ENCODE peak calls at places on chromosomes 13 and 19, in seven cellular contexts. H is neuronal stem cell, X is H9, M is IMR-90, G is mesenchymal stem cell, D is H1, T is trophoblast cell. F is an unnamed sample.

GRCh38 chr13:106063591-106064308 is 471.7 kb downstream of the EFNB2 start:
- DNase-seq in H (no peak), X (no peak), M (peak; percentile 83), G (peak; percentile 81), D (no peak), T (no peak), F (no peak)

GRCh38 chr19:19064811-19065745 is 1.3 kb downstream of the SLC25A42 start:
- DNase-seq in H (no peak), X (no peak), M (no peak), G (peak; percentile 18), D (no peak), T (no peak), F (no peak)

GRCh38 chr19:56885173-56885679 is 44.7 kb upstream of the PEG3 start:
- DNase-seq in H (no peak), X (no peak), M (no peak), G (no peak), D (no peak), T (no peak), F (peak; percentile 10)

GRCh38 chr19:44705502-44706010 is 6.6 kb downstream of the CEACAM16 start:
- DNase-seq in H (no peak), X (no peak), M (no peak), G (no peak), D (no peak), T (no peak), F (no peak)

GRCh38 chr13:74133657-74134201 is 475 bp downstream of the KLF12 start:
- DNase-seq in H (peak; percentile 79), X (peak; percentile 88), M (peak; percentile 95), G (peak; percentile 95), D (peak; percentile 80), T (no peak), F (peak; percentile 86)

GRCh38 chr13:80161219-80161618 is 179.7 kb downstream of the SPRY2 start:
- DNase-seq in H (no peak), X (no peak), M (no peak), G (no peak), D (no peak), T (no peak), F (no peak)

GRCh38 chr13:48231080-48231479 is 1.9 kb upstream of the ITM2B start:
- DNase-seq in H (no peak), X (no peak), M (no peak), G (no peak), D (no peak), T (no peak), F (no peak)

GRCh38 chr13:113446488-113446854 is 6.8 kb downstream of the ADPRHL1 start:
- DNase-seq in H (no peak), X (no peak), M (no peak), G (no peak), D (no peak), T (no peak), F (no peak)

GRCh38 chr19:11581740-11582139 is 4.3 kb upstream of the ACP5 start:
- DNase-seq in H (no peak), X (no peak), M (peak; percentile 52), G (peak; percentile 58), D (no peak), T (no peak), F (no peak)

GRCh38 chr19:48391100-48392005 is at the start of gene KDELR1:
- DNase-seq in H (peak; percentile 74), X (peak; percentile 78), M (peak; percentile 60), G (peak; percentile 79), D (peak; percentile 97), T (peak; percentile 66), F (peak; percentile 70)

GRCh38 chr13:82747948-82748347 is 1134.3 kb downstream of the SLITRK1 start:
- DNase-seq in H (no peak), X (no peak), M (peak; percentile 53), G (no peak), D (no peak), T (no peak), F (peak; percentile 34)

GRCh38 chr19:42121666-42122069 is 10.6 kb downstream of the POU2F2 start:
- DNase-seq in H (no peak), X (no peak), M (peak; percentile 88), G (peak; percentile 84), D (no peak), T (peak; percentile 28), F (peak; percentile 49)

GRCh38 chr19:18225355-18225701 is 910 bp downstream of the PDE4C start:
- DNase-seq in H (no peak), X (no peak), M (no peak), G (no peak), D (no peak), T (no peak), F (no peak)

GRCh38 chr19:38993271-38993670 is 17.7 kb upstream of the FBXO17 start:
- DNase-seq in H (no peak), X (no peak), M (peak; percentile 74), G (peak; percentile 55), D (no peak), T (no peak), F (peak; percentile 72)

GRCh38 chr13:26881154-26881553 is 120.6 kb upstream of the GPR12 start:
- DNase-seq in H (no peak), X (no peak), M (peak; percentile 47), G (no peak), D (no peak), T (peak; percentile 2), F (no peak)

GRCh38 chr19:8306235-8307054 is 1.7 kb downstream of the CD320 start:
- DNase-seq in H (no peak), X (no peak), M (no peak), G (no peak), D (peak; percentile 43), T (no peak), F (no peak)

GRCh38 chr19:19821366-19822147 is at the start of gene ZNF506:
- DNase-seq in H (peak; percentile 92), X (peak; percentile 97), M (peak; percentile 92), G (peak; percentile 98), D (peak; percentile 79), T (peak; percentile 99), F (peak; percentile 99)

GRCh38 chr13:47484564-47484963 is 516.5 kb downstream of the SUCLA2 start:
- DNase-seq in H (no peak), X (no peak), M (peak; percentile 89), G (peak; percentile 91), D (no peak), T (no peak), F (no peak)

GRCh38 chr19:48656840-48657474 is 11.0 kb upstream of the CA11 start:
- DNase-seq in H (no peak), X (no peak), M (peak; percentile 95), G (peak; percentile 87), D (no peak), T (no peak), F (peak; percentile 87)

GRCh38 chr19:39951686-39952085 is 17.3 kb upstream of the FCGBP start:
- DNase-seq in H (no peak), X (no peak), M (peak; percentile 61), G (peak; percentile 23), D (no peak), T (no peak), F (no peak)

GRCh38 chr19:16363133-16363851 is 38.7 kb downstream of the KLF2 start:
- DNase-seq in H (no peak), X (no peak), M (no peak), G (no peak), D (no peak), T (no peak), F (peak; percentile 18)

GRCh38 chr19:51986309-51987291 is at the start of gene ZNF350:
- DNase-seq in H (peak; percentile 71), X (peak; percentile 80), M (peak; percentile 97), G (peak; percentile 95), D (peak; percentile 83), T (peak; percentile 96), F (peak; percentile 98)
- H3K27ac ChIP-seq in H (no peak within 1 kb of the TSS), X (no peak within 1 kb of the TSS), M (peak within 1 kb of the TSS; percentile 38), G (peak within 1 kb of the TSS; percentile 30), D (peak within 1 kb of the TSS; percentile 3), T (no peak within 1 kb of the TSS), F (no peak within 1 kb of the TSS)

GRCh38 chr19:47097396-47098217 is 16.0 kb downstream of the ZC3H4 start:
- DNase-seq in H (no peak), X (no peak), M (no peak), G (no peak), D (no peak), T (no peak), F (no peak)

GRCh38 chr19:47100290-47100689 is 13.3 kb downstream of the ZC3H4 start:
- DNase-seq in H (no peak), X (no peak), M (no peak), G (no peak), D (no peak), T (no peak), F (peak; percentile 61)

GRCh38 chr19:47099576-47100050 is 14.0 kb downstream of the ZC3H4 start:
- DNase-seq in H (no peak), X (no peak), M (no peak), G (no peak), D (no peak), T (no peak), F (peak; percentile 41)

GRCh38 chr19:47096721-47097120 is 16.9 kb downstream of the ZC3H4 start:
- DNase-seq in H (no peak), X (no peak), M (no peak), G (no peak), D (no peak), T (no peak), F (no peak)

DNA sequence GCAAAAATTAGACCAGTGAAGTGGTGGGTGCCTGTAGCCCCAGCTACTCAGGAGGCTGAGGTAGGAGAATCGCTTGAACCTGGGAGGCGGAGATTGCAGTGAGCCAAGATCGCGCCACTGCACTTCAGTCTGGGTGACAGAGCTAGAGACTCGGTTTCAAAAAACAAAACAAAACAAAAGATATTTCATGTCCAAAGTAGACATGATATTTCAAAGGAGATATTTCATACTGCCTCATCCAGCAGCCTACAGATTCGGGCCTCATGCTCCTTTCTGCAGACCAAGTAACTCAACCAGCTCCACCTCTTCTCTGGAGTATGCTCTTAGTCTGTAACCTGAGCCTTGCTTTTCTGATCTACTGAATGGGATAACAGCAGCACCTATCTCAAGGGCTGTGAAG is 15.0 kb downstream of the ZC3H4 start:
- DNase-seq in H (no peak), X (no peak), M (no peak), G (no peak), D (no peak), T (no peak), F (no peak)
- H2BK5ac ChIP-seq in H (no peak overlapping the region), X (no peak overlapping the region), M (no peak overlapping the region), G (no peak overlapping the region), D (no peak overlapping the region), T (no peak overlapping the region), F (no peak overlapping the region)

DNA sequence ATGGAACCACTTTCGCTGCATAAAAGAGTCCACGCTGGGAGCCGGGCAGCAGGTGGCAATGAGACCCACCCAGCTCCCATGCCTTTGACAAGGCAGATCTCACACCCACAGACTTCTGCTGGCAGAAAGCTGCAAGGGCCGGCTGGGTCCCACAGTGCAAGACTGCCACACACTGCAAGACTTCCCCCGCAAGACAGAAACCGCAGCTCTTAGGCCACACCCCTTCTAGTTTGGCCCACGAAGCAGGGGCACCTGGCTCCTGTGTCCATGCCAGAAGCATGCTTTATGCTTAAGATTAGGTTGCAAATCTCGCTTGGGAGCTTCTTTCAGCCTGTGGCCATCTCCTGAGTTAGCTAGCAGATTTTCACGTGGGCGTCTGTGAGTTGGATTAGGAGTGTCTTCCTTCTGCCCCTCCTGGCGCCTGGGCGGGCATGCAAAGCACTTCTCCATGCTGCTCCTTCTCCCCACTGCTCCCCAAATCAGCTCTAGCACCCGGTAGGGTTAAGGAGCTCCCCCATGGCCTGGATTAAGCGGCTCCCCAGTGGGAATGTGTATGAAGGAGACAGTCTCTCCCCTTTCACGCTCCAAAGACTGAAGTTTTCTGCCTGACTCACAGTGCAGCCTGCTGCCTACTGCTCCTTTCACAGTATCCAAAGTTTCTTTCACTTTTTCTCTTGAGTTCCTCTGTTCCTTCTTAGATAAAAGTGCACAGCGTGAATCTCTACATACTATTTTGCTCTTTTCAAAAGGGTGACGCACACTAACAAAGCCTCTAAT is 17.7 kb downstream of the GPC6 start:
- DNase-seq in H (no peak), X (no peak), M (peak; percentile 67), G (peak; percentile 70), D (no peak), T (no peak), F (no peak)
- H3K27ac ChIP-seq in H (peak overlapping the region; percentile 63), X (no peak overlapping the region), M (peak overlapping the region; percentile 76), G (peak overlapping the region; percentile 93), D (no peak overlapping the region), T (no peak overlapping the region), F (no peak overlapping the region)

GRCh38 chr13:110712849-110713641 is 455 bp upstream of the ING1 start:
- DNase-seq in H (peak; percentile 99), X (peak; percentile 100), M (peak; percentile 100), G (peak; percentile 100), D (peak; percentile 99), T (peak; percentile 100), F (peak; percentile 100)
- H2BK5ac ChIP-seq in H (peak overlapping the region; percentile 95), X (no peak overlapping the region), M (peak overlapping the region; percentile 89), G (peak overlapping the region; percentile 95), D (peak overlapping the region; percentile 93), T (peak overlapping the region; percentile 98), F (peak overlapping the region; percentile 85)